ENCODE peak calls at places on chromosomes 6 and 20, in four cellular contexts. N is NCI-H460; A is body of pancreas; F is activated naive CD4-positive, alpha-beta T cell. H is an unnamed sample.

GRCh38 chr6:168216139-168216538 is 103.4 kb downstream of the DACT2 start:
- DNase-seq in A (no peak), F (no peak), N (no peak), H (no peak)

GRCh38 chr6:101013612-101014195 is 132.6 kb upstream of the ASCC3 start:
- DNase-seq in N (no peak), F (no peak), A (no peak), H (no peak)

GRCh38 chr6:136962661-136963060 is 40.6 kb downstream of the SLC35D3 start:
- DNase-seq in A (peak), N (no peak), F (no peak), H (peak)

GRCh38 chr6:166950443-166950821 is 5.9 kb downstream of the RNASET2 start:
- DNase-seq in F (no peak), N (no peak), A (no peak), H (no peak)

GRCh38 chr6:157494132-157494705 is 113.2 kb downstream of the ZDHHC14 start:
- DNase-seq in F (no peak), A (no peak), N (no peak), H (no peak)

GRCh38 chr20:1287787-1288569 is 21.9 kb downstream of the SNPH start:
- DNase-seq in A (no peak), F (no peak), N (no peak), H (no peak)

GRCh38 chr6:125639621-125640020 is 109.8 kb upstream of the HEY2 start:
- DNase-seq in F (no peak), A (no peak), N (no peak), H (no peak)

GRCh38 chr20:54228841-54229240 is 21.0 kb downstream of the PFDN4 start:
- DNase-seq in A (no peak), F (no peak), N (no peak), H (no peak)

GRCh38 chr6:170182781-170183120 is 108.1 kb downstream of the DLL1 start:
- DNase-seq in N (no peak), F (no peak), A (no peak), H (no peak)

GRCh38 chr20:2866236-2866635 is 7.0 kb upstream of the PTPRA start:
- DNase-seq in A (no peak), F (no peak), N (no peak), H (no peak)

GRCh38 chr6:18034798-18035202 is 47.4 kb upstream of the KIF13A start:
- DNase-seq in A (no peak), N (peak), F (no peak), H (no peak)

GRCh38 chr6:54525731-54526130 is 217.5 kb downstream of the TINAG start:
- DNase-seq in A (no peak), F (no peak), N (no peak), H (no peak)

GRCh38 chr20:50425076-50425475 is 85.1 kb upstream of the PTPN1 start:
- DNase-seq in F (no peak), N (no peak), A (no peak), H (no peak)

GRCh38 chr6:158755636-158756035 is 63.5 kb downstream of the EZR start:
- DNase-seq in F (no peak), N (no peak), A (no peak), H (no peak)

GRCh38 chr20:56607061-56607704 is 21.9 kb upstream of the TFAP2C start:
- DNase-seq in N (no peak), A (no peak), F (no peak), H (no peak)

GRCh38 chr20:51388227-51388626 is 154.3 kb downstream of the NFATC2 start:
- DNase-seq in N (no peak), A (no peak), F (no peak), H (no peak)

GRCh38 chr20:63006611-63007471 is at the start of gene BHLHE23:
- DNase-seq in F (no peak), N (no peak), A (no peak), H (no peak)

GRCh38 chr6:16658661-16659060 is 102.6 kb downstream of the ATXN1 start:
- DNase-seq in N (no peak), A (no peak), F (no peak), H (no peak)

GRCh38 chr20:1539816-1540215 is 17.7 kb downstream of the SIRPD start:
- DNase-seq in F (no peak), N (no peak), A (no peak), H (no peak)

GRCh38 chr20:10511507-10512231 is 76.6 kb downstream of the SLX4IP start:
- DNase-seq in N (peak), F (no peak), A (peak), H (peak)

GRCh38 chr20:44011251-44011940 is 96.7 kb downstream of the TOX2 start:
- DNase-seq in N (no peak), F (no peak), A (no peak), H (no peak)

GRCh38 chr20:37179671-37180524 is 550 bp upstream of the MROH8 start:
- DNase-seq in A (no peak), F (no peak), N (no peak), H (no peak)

GRCh38 chr6:113786168-113786567 is 71.0 kb upstream of the MARCKS start:
- DNase-seq in F (no peak), A (no peak), N (no peak), H (no peak)

GRCh38 chr6:14656676-14657075 is 539.1 kb downstream of the CD83 start:
- DNase-seq in F (no peak), N (no peak), A (no peak), H (no peak)

GRCh38 chr6:25311251-25311910 is 32.2 kb downstream of the CARMIL1 start:
- DNase-seq in F (no peak), A (no peak), N (no peak), H (peak)

GRCh38 chr6:149107973-149108372 is 209.5 kb upstream of the TAB2 start:
- DNase-seq in A (no peak), F (no peak), N (no peak), H (no peak)